ENCODE peak calls at places on chromosomes 12 and 14, in five cellular contexts. U is activated T-helper 1 cell treated with anti-CD3 and anti-CD28 coated beads, Interleukin-2, amount 50 U/mL, for 16 hours; H is tibial artery; F is central memory CD4-positive, alpha-beta T cell; G is NCI-H774. V is an unnamed sample.
A peak's percentile ranks its signal among the peaks of the same experiment; 100 is the strongest.

GRCh38 chr14:55705651-55706340 is 125.8 kb downstream of the KTN1 start:
- DNase-seq in H (no peak), G (peak; percentile 87), U (no peak), F (no peak), V (no peak)

GRCh38 chr14:69768873-69769272 is 1.9 kb downstream of the SRSF5 start:
- DNase-seq in H (no peak), F (no peak), G (no peak), U (no peak), V (no peak)

GRCh38 chr14:97978336-97978735 is 1181.2 kb downstream of the VRK1 start:
- DNase-seq in F (peak; percentile 67), G (peak; percentile 72), H (peak; percentile 88), U (peak; percentile 53), V (no peak)

GRCh38 chr12:22283006-22283506 is 51.5 kb downstream of the ST8SIA1 start:
- DNase-seq in G (no peak), U (no peak), H (no peak), F (no peak), V (peak; percentile 76)

GRCh38 chr12:85549658-85550057 is 269.6 kb downstream of the ALX1 start:
- DNase-seq in G (no peak), F (no peak), U (no peak), H (no peak), V (no peak)

GRCh38 chr12:94941440-94941862 is 62.0 kb downstream of the NDUFA12 start:
- DNase-seq in G (peak; percentile 11), F (peak; percentile 59), U (no peak), H (peak; percentile 67), V (peak; percentile 75)

GRCh38 chr12:122087431-122088180 is 9.1 kb downstream of the MLXIP start:
- DNase-seq in F (no peak), H (peak; percentile 54), U (no peak), G (no peak), V (no peak)

GRCh38 chr12:59115526-59115925 is 195.2 kb upstream of the LRIG3 start:
- DNase-seq in G (no peak), H (no peak), F (no peak), U (no peak), V (peak; percentile 39)

GRCh38 chr14:52835122-52835903 is 43.9 kb upstream of the GNPNAT1 start:
- DNase-seq in H (no peak), U (no peak), G (peak; percentile 69), F (no peak), V (peak; percentile 54)

GRCh38 chr12:29562167-29562776 is 64.8 kb upstream of the OVCH1 start:
- DNase-seq in F (no peak), H (peak; percentile 73), U (no peak), G (no peak), V (peak; percentile 92)

GRCh38 chr14:100889641-100890040 is 13.9 kb downstream of the RTL1 start:
- DNase-seq in H (no peak), U (no peak), F (no peak), G (no peak), V (no peak)

GRCh38 chr12:45633733-45634132 is 95.8 kb upstream of the ARID2 start:
- DNase-seq in F (no peak), H (no peak), G (no peak), U (no peak), V (no peak)

GRCh38 chr12:58540480-58541299 is 379.6 kb downstream of the LRIG3 start:
- DNase-seq in F (no peak), U (no peak), G (peak; percentile 95), H (peak; percentile 81), V (peak; percentile 88)

GRCh38 chr14:39474416-39474911 is 42.2 kb upstream of the FBXO33 start:
- DNase-seq in U (no peak), G (no peak), H (no peak), F (no peak), V (no peak)

GRCh38 chr12:27975222-27976136 is 2.9 kb upstream of the PTHLH start:
- DNase-seq in H (no peak), G (no peak), U (no peak), F (no peak), V (peak; percentile 47)

GRCh38 chr12:55682087-55682796 is 25.5 kb downstream of the ITGA7 start:
- DNase-seq in G (no peak), U (no peak), H (no peak), F (no peak), V (no peak)

GRCh38 chr12:219891-220352 is 6.0 kb upstream of the SLC6A12 start:
- DNase-seq in G (peak; percentile 77), H (peak; percentile 78), F (no peak), U (no peak), V (no peak)

GRCh38 chr12:46553266-46553665 is 180.7 kb upstream of the SLC38A2 start:
- DNase-seq in U (no peak), F (no peak), G (no peak), H (no peak), V (peak; percentile 57)

GRCh38 chr12:127083028-127083949 is 1183.7 kb upstream of the TMEM132C start:
- DNase-seq in H (no peak), U (no peak), F (peak; percentile 41), G (peak; percentile 90), V (peak; percentile 69)

GRCh38 chr14:76784881-76785280 is 23.6 kb downstream of the VASH1 start:
- DNase-seq in U (peak; percentile 40), G (no peak), F (peak; percentile 56), H (peak; percentile 93), V (peak; percentile 37)

GRCh38 chr12:54197037-54197909 is 8.5 kb upstream of the SMUG1 start:
- DNase-seq in U (no peak), H (no peak), G (no peak), F (no peak), V (no peak)

GRCh38 chr12:95204141-95204866 is 13.0 kb downstream of the FGD6 start:
- DNase-seq in G (no peak), F (no peak), U (no peak), H (no peak), V (no peak)

GRCh38 chr14:95327558-95328374 is 8.1 kb upstream of the CLMN start:
- DNase-seq in H (peak; percentile 23), G (no peak), F (no peak), U (no peak), V (no peak)

V was measured in fibroblast of gingiva.